ENCODE peak calls at places on chromosomes 5 and 9, in five cellular contexts. One of them, this sample, is unnamed.

GRCh38 chr9:112007575-112008240 is 111.1 kb downstream of the UGCG start:
- DNase-seq in left ventricle myocardium inferior: no peak
- DNase-seq in GM12865: peak
- DNase-seq in choroid plexus epithelial cell: no peak
- DNase-seq in Peyer's patch: no peak
- DNase-seq in this sample: no peak

GRCh38 chr5:170070556-170071412 is 34.9 kb upstream of the FOXI1 start:
- DNase-seq in choroid plexus epithelial cell: peak
- DNase-seq in left ventricle myocardium inferior: peak
- DNase-seq in Peyer's patch: no peak
- DNase-seq in GM12865: no peak
- DNase-seq in this sample: peak

GRCh38 chr9:78592866-78593265 is 295.9 kb downstream of the PSAT1 start:
- DNase-seq in choroid plexus epithelial cell: peak
- DNase-seq in GM12865: no peak
- DNase-seq in left ventricle myocardium inferior: no peak
- DNase-seq in Peyer's patch: no peak
- DNase-seq in this sample: no peak

GRCh38 chr5:149246906-149247305 is 24.8 kb upstream of the AFAP1L1 start:
- DNase-seq in left ventricle myocardium inferior: no peak
- DNase-seq in GM12865: no peak
- DNase-seq in choroid plexus epithelial cell: no peak
- DNase-seq in Peyer's patch: no peak
- DNase-seq in this sample: no peak

GRCh38 chr9:92639124-92639523 is 30.8 kb downstream of the IPPK start:
- DNase-seq in left ventricle myocardium inferior: no peak
- DNase-seq in choroid plexus epithelial cell: no peak
- DNase-seq in Peyer's patch: no peak
- DNase-seq in GM12865: no peak
- DNase-seq in this sample: no peak

GRCh38 chr5:110769282-110769681 is 30.5 kb downstream of the SLC25A46 start:
- DNase-seq in choroid plexus epithelial cell: peak
- DNase-seq in Peyer's patch: no peak
- DNase-seq in GM12865: no peak
- DNase-seq in left ventricle myocardium inferior: no peak
- DNase-seq in this sample: peak

GRCh38 chr9:36158122-36158521 is 11.1 kb upstream of the CCIN start:
- DNase-seq in GM12865: no peak
- DNase-seq in left ventricle myocardium inferior: no peak
- DNase-seq in choroid plexus epithelial cell: peak
- DNase-seq in Peyer's patch: no peak
- DNase-seq in this sample: no peak

GRCh38 chr9:113484258-113484730 is 20.8 kb downstream of the RGS3 start:
- DNase-seq in Peyer's patch: peak
- DNase-seq in choroid plexus epithelial cell: no peak
- DNase-seq in left ventricle myocardium inferior: peak
- DNase-seq in GM12865: no peak
- DNase-seq in this sample: no peak

GRCh38 chr5:8770431-8770830 is 775.4 kb downstream of the SEMA5A start:
- DNase-seq in left ventricle myocardium inferior: no peak
- DNase-seq in choroid plexus epithelial cell: peak
- DNase-seq in GM12865: no peak
- DNase-seq in Peyer's patch: no peak
- DNase-seq in this sample: peak

GRCh38 chr9:109264865-109265532 is 55.9 kb downstream of the EPB41L4B start:
- DNase-seq in left ventricle myocardium inferior: peak
- DNase-seq in Peyer's patch: no peak
- DNase-seq in GM12865: no peak
- DNase-seq in choroid plexus epithelial cell: no peak
- DNase-seq in this sample: peak

GRCh38 chr9:95157491-95158151 is 159.9 kb downstream of the FANCC start:
- DNase-seq in Peyer's patch: no peak
- DNase-seq in choroid plexus epithelial cell: peak
- DNase-seq in GM12865: peak
- DNase-seq in left ventricle myocardium inferior: no peak
- DNase-seq in this sample: peak

GRCh38 chr5:93596676-93597441 is 13.8 kb downstream of the NR2F1 start:
- DNase-seq in GM12865: peak
- DNase-seq in Peyer's patch: no peak
- DNase-seq in choroid plexus epithelial cell: peak
- DNase-seq in left ventricle myocardium inferior: no peak
- DNase-seq in this sample: no peak

GRCh38 chr5:136892026-136892425 is 526.7 kb upstream of the TRPC7 start:
- DNase-seq in left ventricle myocardium inferior: no peak
- DNase-seq in choroid plexus epithelial cell: no peak
- DNase-seq in GM12865: no peak
- DNase-seq in Peyer's patch: no peak
- DNase-seq in this sample: no peak
- H3K4me3 ChIP-seq in left ventricle myocardium inferior: no peak
- H3K4me3 ChIP-seq in choroid plexus epithelial cell: no peak
- H3K4me3 ChIP-seq in GM12865: no peak
- H3K4me3 ChIP-seq in Peyer's patch: no peak
- H3K4me3 ChIP-seq in this sample: no peak

GRCh38 chr5:1885476-1885755 is 2.7 kb upstream of the IRX4 start:
- DNase-seq in Peyer's patch: no peak
- DNase-seq in choroid plexus epithelial cell: no peak
- DNase-seq in left ventricle myocardium inferior: peak
- DNase-seq in GM12865: no peak
- DNase-seq in this sample: no peak
- H3K4me3 ChIP-seq in Peyer's patch: no peak
- H3K4me3 ChIP-seq in choroid plexus epithelial cell: no peak
- H3K4me3 ChIP-seq in left ventricle myocardium inferior: peak
- H3K4me3 ChIP-seq in GM12865: no peak
- H3K4me3 ChIP-seq in this sample: no peak

DNA sequence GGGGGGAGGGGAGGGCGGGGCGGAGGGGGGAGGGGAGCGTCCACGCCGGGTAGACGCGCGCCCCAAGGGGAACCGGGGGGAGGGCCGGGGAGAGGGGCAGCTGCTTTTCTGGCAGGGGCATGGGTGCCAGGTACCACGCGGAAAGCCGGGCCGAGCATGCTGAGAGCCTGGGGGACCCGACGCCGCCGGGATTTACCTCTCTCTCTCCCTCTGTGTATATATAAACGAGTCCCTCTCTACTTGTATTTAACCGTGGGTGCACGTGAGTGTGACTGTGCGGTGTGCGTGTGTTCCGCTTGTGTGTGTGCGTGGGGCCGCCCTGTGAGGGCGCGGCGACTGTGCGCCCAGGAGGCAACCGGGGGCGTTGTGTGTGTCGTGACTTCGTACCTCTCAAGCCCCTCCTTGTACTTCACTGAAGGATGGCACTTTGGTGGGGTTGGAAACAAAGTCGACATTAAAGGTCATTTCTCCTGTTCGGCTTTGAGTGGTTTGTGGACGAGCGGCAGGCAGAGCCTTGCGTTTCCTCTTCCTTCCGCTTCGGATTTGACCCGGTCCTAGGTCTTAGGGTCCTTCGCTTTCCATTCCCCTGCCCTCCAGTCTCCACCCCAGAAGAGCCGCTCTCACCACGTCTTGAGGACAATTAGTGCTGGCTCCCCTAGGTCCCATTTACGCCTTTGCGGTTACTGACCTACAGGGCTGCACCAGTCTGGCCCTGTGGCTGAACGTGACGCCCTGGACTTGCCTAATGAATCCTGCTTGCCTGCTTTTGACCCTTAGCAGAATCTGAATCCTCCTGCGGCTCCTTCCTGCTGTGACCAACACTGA is 36.2 kb upstream of the TTC1 start:
- DNase-seq in left ventricle myocardium inferior: no peak
- DNase-seq in Peyer's patch: no peak
- DNase-seq in GM12865: no peak
- DNase-seq in choroid plexus epithelial cell: no peak
- DNase-seq in this sample: no peak
- H3K4me3 ChIP-seq in left ventricle myocardium inferior: peak
- H3K4me3 ChIP-seq in Peyer's patch: peak
- H3K4me3 ChIP-seq in GM12865: no peak
- H3K4me3 ChIP-seq in choroid plexus epithelial cell: peak
- H3K4me3 ChIP-seq in this sample: no peak

GRCh38 chr5:51378778-51379652 is 4.2 kb upstream of the ISL1 start:
- DNase-seq in left ventricle myocardium inferior: no peak
- DNase-seq in choroid plexus epithelial cell: peak
- DNase-seq in Peyer's patch: no peak
- DNase-seq in GM12865: peak
- DNase-seq in this sample: no peak
- H3K4me3 ChIP-seq in left ventricle myocardium inferior: peak
- H3K4me3 ChIP-seq in choroid plexus epithelial cell: no peak
- H3K4me3 ChIP-seq in Peyer's patch: no peak
- H3K4me3 ChIP-seq in GM12865: no peak
- H3K4me3 ChIP-seq in this sample: peak

DNA sequence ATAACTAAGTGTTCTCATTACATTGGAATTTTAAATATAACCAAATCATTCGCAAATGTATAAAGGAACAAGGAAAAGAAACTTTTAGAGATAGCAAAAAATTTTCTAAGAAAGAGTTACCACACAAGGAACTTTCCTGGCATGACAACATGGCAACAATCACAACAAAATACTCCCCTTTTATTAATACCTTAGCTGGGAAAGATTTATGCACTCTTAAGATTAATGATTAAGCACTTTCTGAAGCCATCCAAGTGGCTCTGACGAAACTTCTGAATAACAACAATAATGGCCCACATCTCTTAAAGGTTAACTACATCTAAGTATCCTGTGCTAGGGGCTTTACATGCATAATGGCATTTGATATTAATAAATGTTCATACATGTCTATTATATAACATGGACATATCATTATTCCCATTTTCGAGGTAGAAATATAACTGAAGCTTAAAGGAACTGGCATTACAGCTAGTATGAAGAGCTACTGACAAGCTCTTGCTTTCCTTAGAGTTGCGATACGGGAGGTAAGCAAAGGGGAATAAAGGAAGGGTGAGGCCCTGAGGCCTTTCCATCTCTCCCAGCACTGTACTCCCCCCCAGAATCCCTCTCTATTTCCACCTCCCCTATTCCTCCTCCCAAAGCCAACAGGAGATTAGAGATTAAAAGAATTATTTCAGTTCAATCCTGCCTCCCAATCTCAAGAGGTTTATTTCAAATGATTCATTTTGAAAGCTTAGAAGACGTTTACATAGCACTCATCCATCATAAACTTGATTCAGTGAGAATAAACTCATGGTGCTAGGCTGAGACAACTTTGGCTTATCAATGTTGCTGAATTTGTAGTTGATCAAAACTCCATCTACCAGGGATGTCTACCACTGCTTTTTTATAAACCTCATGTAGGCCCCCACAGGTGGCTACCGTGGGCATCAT is 9.7 kb downstream of the MTMR12 start:
- DNase-seq in left ventricle myocardium inferior: no peak
- DNase-seq in choroid plexus epithelial cell: no peak
- DNase-seq in GM12865: no peak
- DNase-seq in Peyer's patch: no peak
- DNase-seq in this sample: no peak
- H3K4me3 ChIP-seq in left ventricle myocardium inferior: no peak
- H3K4me3 ChIP-seq in choroid plexus epithelial cell: no peak
- H3K4me3 ChIP-seq in GM12865: no peak
- H3K4me3 ChIP-seq in Peyer's patch: no peak
- H3K4me3 ChIP-seq in this sample: no peak

This sample was measured in bronchial epithelial cell.